ENCODE peak calls at places on chromosomes 11 and 22, in seven cellular contexts. One of them, this sample, is unnamed.

GRCh38 chr11:114059984-114060401 is 482 bp downstream of the ZBTB16 start:
- DNase-seq in tibial artery: no peak
- DNase-seq in NCI-H345: peak; percentile 31
- DNase-seq in GM13976: peak; percentile 42
- DNase-seq in M059J: no peak
- DNase-seq in NCI-H1092 treated with DMSO at 0.1 percent for 48 hours: no peak
- DNase-seq in transverse colon: peak; percentile 49
- DNase-seq in this sample: peak; percentile 8

GRCh38 chr11:77471520-77472234 is 2.2 kb downstream of the PAK1 start:
- DNase-seq in tibial artery: no peak
- DNase-seq in NCI-H345: peak; percentile 36
- DNase-seq in GM13976: no peak
- DNase-seq in M059J: no peak
- DNase-seq in NCI-H1092 treated with DMSO at 0.1 percent for 48 hours: peak; percentile 27
- DNase-seq in transverse colon: peak; percentile 67
- DNase-seq in this sample: peak; percentile 30

GRCh38 chr11:8691601-8692000 is 9.0 kb downstream of the RPL27A start:
- DNase-seq in tibial artery: no peak
- DNase-seq in NCI-H345: no peak
- DNase-seq in GM13976: no peak
- DNase-seq in M059J: no peak
- DNase-seq in NCI-H1092 treated with DMSO at 0.1 percent for 48 hours: no peak
- DNase-seq in transverse colon: no peak
- DNase-seq in this sample: no peak

GRCh38 chr11:115548878-115549528 is 44.8 kb upstream of the CADM1 start:
- DNase-seq in tibial artery: no peak
- DNase-seq in NCI-H345: peak; percentile 30
- DNase-seq in GM13976: no peak
- DNase-seq in M059J: peak; percentile 36
- DNase-seq in NCI-H1092 treated with DMSO at 0.1 percent for 48 hours: no peak
- DNase-seq in transverse colon: peak; percentile 36
- DNase-seq in this sample: no peak

GRCh38 chr22:38412435-38413084 is 42.4 kb downstream of the KCNJ4 start:
- DNase-seq in tibial artery: peak; percentile 58
- DNase-seq in NCI-H345: peak; percentile 41
- DNase-seq in GM13976: peak; percentile 87
- DNase-seq in M059J: no peak
- DNase-seq in NCI-H1092 treated with DMSO at 0.1 percent for 48 hours: no peak
- DNase-seq in transverse colon: no peak
- DNase-seq in this sample: no peak

GRCh38 chr22:49353185-49353584 is 474.5 kb downstream of the BRD1 start:
- DNase-seq in tibial artery: no peak
- DNase-seq in NCI-H345: no peak
- DNase-seq in GM13976: no peak
- DNase-seq in M059J: no peak
- DNase-seq in NCI-H1092 treated with DMSO at 0.1 percent for 48 hours: no peak
- DNase-seq in transverse colon: no peak
- DNase-seq in this sample: no peak

GRCh38 chr11:105619556-105619955 is 9.7 kb downstream of the GRIA4 start:
- DNase-seq in tibial artery: no peak
- DNase-seq in NCI-H345: no peak
- DNase-seq in GM13976: no peak
- DNase-seq in M059J: no peak
- DNase-seq in NCI-H1092 treated with DMSO at 0.1 percent for 48 hours: no peak
- DNase-seq in transverse colon: no peak
- DNase-seq in this sample: no peak

GRCh38 chr11:10550988-10551657 is 10.1 kb upstream of the RNF141 start:
- DNase-seq in tibial artery: no peak
- DNase-seq in NCI-H345: no peak
- DNase-seq in GM13976: no peak
- DNase-seq in M059J: peak; percentile 9
- DNase-seq in NCI-H1092 treated with DMSO at 0.1 percent for 48 hours: no peak
- DNase-seq in transverse colon: no peak
- DNase-seq in this sample: no peak

GRCh38 chr11:75565221-75565814 is 3.3 kb downstream of the SERPINH1 start:
- DNase-seq in tibial artery: peak; percentile 79
- DNase-seq in NCI-H345: no peak
- DNase-seq in GM13976: no peak
- DNase-seq in M059J: peak; percentile 93
- DNase-seq in NCI-H1092 treated with DMSO at 0.1 percent for 48 hours: no peak
- DNase-seq in transverse colon: peak; percentile 47
- DNase-seq in this sample: peak; percentile 90

GRCh38 chr11:73281201-73281741 is 9.1 kb downstream of the P2RY6 start:
- DNase-seq in tibial artery: peak; percentile 64
- DNase-seq in NCI-H345: no peak
- DNase-seq in GM13976: no peak
- DNase-seq in M059J: no peak
- DNase-seq in NCI-H1092 treated with DMSO at 0.1 percent for 48 hours: no peak
- DNase-seq in transverse colon: no peak
- DNase-seq in this sample: no peak

GRCh38 chr11:120562806-120563425 is 51.4 kb downstream of the GRIK4 start:
- DNase-seq in tibial artery: peak; percentile 46
- DNase-seq in NCI-H345: no peak
- DNase-seq in GM13976: no peak
- DNase-seq in M059J: no peak
- DNase-seq in NCI-H1092 treated with DMSO at 0.1 percent for 48 hours: peak; percentile 12
- DNase-seq in transverse colon: no peak
- DNase-seq in this sample: no peak

GRCh38 chr22:46461566-46462180 is 75.7 kb downstream of the CELSR1 start:
- DNase-seq in tibial artery: no peak
- DNase-seq in NCI-H345: no peak
- DNase-seq in GM13976: no peak
- DNase-seq in M059J: no peak
- DNase-seq in NCI-H1092 treated with DMSO at 0.1 percent for 48 hours: no peak
- DNase-seq in transverse colon: no peak
- DNase-seq in this sample: no peak

GRCh38 chr11:105181100-105181499 is 41.5 kb upstream of the CARD18 start:
- DNase-seq in tibial artery: no peak
- DNase-seq in NCI-H345: peak; percentile 16
- DNase-seq in GM13976: no peak
- DNase-seq in M059J: peak; percentile 76
- DNase-seq in NCI-H1092 treated with DMSO at 0.1 percent for 48 hours: no peak
- DNase-seq in transverse colon: no peak
- DNase-seq in this sample: peak; percentile 55